ENCODE peak calls at places on chromosomes 1 and 21, in seven cellular contexts. I, R, M, Y, C, S and J are unnamed samples.

GRCh38 chr1:80457409-80457808 is 1343.3 kb upstream of the ADGRL2 start:
- DNase-seq in I (no peak), R (no peak), M (no peak), Y (no peak), C (no peak), S (no peak), J (no peak)

GRCh38 chr1:12472798-12473551 is 145.0 kb downstream of the DHRS3 start:
- DNase-seq in I (peak), R (no peak), M (no peak), Y (no peak), C (no peak), S (no peak), J (no peak)

GRCh38 chr1:57422271-57423134 is 1.4 kb downstream of the DAB1 start:
- DNase-seq in I (no peak), R (no peak), M (no peak), Y (no peak), C (peak), S (no peak), J (no peak)

GRCh38 chr1:224815647-224816046 is 113.8 kb upstream of the DNAH14 start:
- DNase-seq in I (no peak), R (no peak), M (no peak), Y (no peak), C (no peak), S (no peak), J (no peak)

GRCh38 chr1:159088050-159088449 is 11.5 kb upstream of the AIM2 start:
- DNase-seq in I (no peak), R (no peak), M (no peak), Y (no peak), C (no peak), S (no peak), J (no peak)

GRCh38 chr1:202587859-202588480 is 122.3 kb downstream of the SYT2 start:
- DNase-seq in I (no peak), R (no peak), M (no peak), Y (no peak), C (no peak), S (no peak), J (no peak)

GRCh38 chr1:173195596-173196088 is 11.5 kb downstream of the TNFSF4 start:
- DNase-seq in I (peak), R (no peak), M (no peak), Y (no peak), C (no peak), S (no peak), J (no peak)

GRCh38 chr1:152427458-152427857 is 13.4 kb upstream of the CRNN start:
- DNase-seq in I (no peak), R (peak), M (no peak), Y (no peak), C (no peak), S (no peak), J (no peak)

GRCh38 chr1:197923013-197923412 is 5.8 kb downstream of the LHX9 start:
- DNase-seq in I (no peak), R (no peak), M (no peak), Y (no peak), C (no peak), S (no peak), J (no peak)

GRCh38 chr21:36881223-36881622 is 85.2 kb downstream of the HLCS start:
- DNase-seq in I (no peak), R (no peak), M (no peak), Y (no peak), C (no peak), S (no peak), J (peak)

GRCh38 chr1:151619489-151620093 is 7.7 kb downstream of the SNX27 start:
- DNase-seq in I (no peak), R (no peak), M (no peak), Y (no peak), C (no peak), S (no peak), J (no peak)

GRCh38 chr1:201051399-201051798 is 27.9 kb upstream of the KIF21B start:
- DNase-seq in I (no peak), R (no peak), M (no peak), Y (no peak), C (no peak), S (no peak), J (no peak)

GRCh38 chr1:1128454-1129139 is 12.7 kb upstream of the C1orf159 start:
- DNase-seq in I (peak), R (no peak), M (no peak), Y (no peak), C (peak), S (no peak), J (no peak)
- TF ChIP-seq POLR2A in I (no peak), R (no peak), M (no peak), Y (no peak), C (no peak), S (no peak), J (no peak)

GRCh38 chr1:234533034-234533571 is 54.1 kb upstream of the TARBP1 start:
- DNase-seq in I (peak), R (peak), M (no peak), Y (no peak), C (no peak), S (peak), J (peak)
- TF ChIP-seq CTCF in I (no peak), R (no peak), M (no peak), Y (no peak), C (no peak), S (no peak), J (no peak)

DNA sequence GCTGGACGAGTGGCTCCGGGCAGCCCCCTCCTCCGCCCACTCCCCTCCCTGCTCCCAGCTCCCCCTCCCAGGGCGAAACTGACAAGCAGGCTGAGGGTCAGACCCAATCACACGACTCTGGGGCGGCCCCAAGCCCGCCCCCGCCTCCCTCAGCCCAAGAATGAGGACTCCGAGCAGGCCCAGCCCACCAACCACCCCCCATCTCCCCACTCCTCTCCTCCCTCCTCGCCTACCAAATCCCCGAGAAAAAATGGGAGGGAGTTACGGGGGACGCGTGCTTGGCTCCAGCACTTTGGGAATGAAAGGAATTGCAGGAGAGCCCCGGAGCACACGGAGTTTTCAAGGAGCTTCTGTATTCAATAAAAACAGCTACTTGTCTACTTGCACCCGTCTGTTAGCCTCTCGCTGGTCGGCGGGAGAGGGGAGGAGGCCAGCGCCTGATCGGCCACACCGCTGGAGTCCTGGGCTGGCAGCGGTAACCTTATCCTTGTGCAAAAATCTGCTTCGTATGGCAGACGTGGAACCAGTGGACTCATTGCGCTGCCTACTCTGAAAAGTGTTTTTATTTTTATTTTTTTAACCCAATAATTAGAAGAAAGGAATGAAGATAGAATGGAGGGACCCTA is 316 bp upstream of the COL11A1 start:
- DNase-seq in I (no peak), R (no peak), M (peak), Y (peak), C (peak), S (no peak), J (no peak)
- H3K4me3 ChIP-seq in I (no peak), R (peak), M (peak), Y (no peak), C (peak), S (peak), J (no peak)

GRCh38 chr1:100895540-100896480 is at the start of gene SLC30A7:
- DNase-seq in I (peak), R (peak), M (peak), Y (peak), C (peak), S (peak), J (peak)

GRCh38 chr1:100893718-100894117 is 924 bp downstream of the EXTL2 start:
- DNase-seq in I (no peak), R (no peak), M (no peak), Y (no peak), C (no peak), S (no peak), J (no peak)

GRCh38 chr1:100892554-100892953 is 2.1 kb downstream of the EXTL2 start:
- DNase-seq in I (no peak), R (no peak), M (no peak), Y (no peak), C (no peak), S (no peak), J (no peak)

GRCh38 chr1:100896481-100896982 is 642 bp downstream of the SLC30A7 start:
- DNase-seq in I (no peak), R (no peak), M (no peak), Y (no peak), C (no peak), S (no peak), J (peak)

DNA sequence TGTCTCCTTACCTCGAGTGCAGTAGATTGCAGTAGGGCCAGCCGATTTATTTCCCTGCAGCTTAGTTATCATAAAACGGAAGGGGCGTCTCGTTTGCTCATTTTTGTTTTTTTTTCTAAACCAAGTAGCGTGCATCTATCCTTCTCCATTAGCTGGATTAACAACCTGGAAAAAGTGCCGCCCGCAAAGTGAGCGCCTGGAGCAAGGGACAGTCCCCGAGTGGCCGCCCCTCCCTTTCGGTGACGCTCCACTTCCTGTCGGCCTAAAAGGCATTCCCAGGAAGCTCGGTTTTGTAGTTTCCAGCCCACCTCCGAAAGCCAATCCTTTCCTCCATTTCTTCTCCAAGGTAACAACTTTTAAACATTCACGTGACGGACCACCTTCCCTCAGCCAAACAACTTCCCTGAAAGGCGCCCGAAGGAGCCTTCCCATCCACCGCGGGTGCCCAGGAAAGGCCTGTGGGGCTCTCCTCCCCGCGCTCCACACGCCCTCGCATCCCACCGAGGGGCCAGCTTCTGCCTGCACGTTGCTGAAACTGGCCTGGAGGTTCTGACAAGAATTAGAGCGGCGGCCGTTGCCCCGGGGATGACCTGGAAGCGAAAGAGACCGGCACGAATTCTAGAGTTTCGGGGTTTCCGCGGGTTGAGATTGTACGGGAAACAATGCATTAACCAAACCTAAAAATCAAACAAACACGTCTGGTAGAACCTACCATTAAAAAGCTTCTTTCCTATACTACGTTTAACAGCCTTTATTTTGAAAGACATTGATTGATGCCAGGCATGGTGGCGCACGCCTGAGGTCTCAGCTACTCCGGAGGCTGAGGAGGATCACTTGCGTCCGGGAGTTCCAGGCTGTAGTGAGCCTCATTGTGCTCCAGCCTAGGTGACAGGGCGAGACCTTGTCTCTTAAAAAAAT is at the start of gene EXTL2:
- DNase-seq in I (peak), R (peak), M (peak), Y (peak), C (peak), S (peak), J (peak)
- TF ChIP-seq POLR2A in I (no peak), R (no peak), M (peak), Y (no peak), C (peak), S (no peak), J (no peak)

DNA sequence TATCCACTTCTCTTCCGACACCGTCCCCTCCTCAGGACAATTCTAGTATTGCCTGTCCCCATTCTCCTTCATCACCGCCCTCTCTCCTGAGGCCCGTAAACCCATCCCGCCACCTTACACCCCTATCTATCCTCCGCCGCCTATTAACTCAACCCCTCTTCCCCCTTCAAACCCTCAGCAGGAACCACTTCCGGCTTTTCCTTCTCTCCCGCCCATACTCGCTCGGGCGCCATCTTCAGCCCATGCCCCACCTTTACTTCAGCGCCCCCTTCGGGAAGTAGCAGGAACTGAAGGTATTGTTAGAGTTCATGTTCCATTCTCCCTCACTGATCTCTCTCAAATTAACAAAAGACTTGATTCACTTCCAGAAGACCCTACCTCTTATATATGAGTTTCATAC is 31.6 kb downstream of the VN1R5 start:
- DNase-seq in I (no peak), R (no peak), M (no peak), Y (no peak), C (no peak), S (no peak), J (no peak)
- TF ChIP-seq CTCF in I (no peak), R (no peak), M (peak), Y (no peak), C (no peak), S (no peak), J (no peak)

GRCh38 chr21:33937931-33938339 is 22.3 kb upstream of the ATP5PO start:
- DNase-seq in I (no peak), R (no peak), M (no peak), Y (no peak), C (no peak), S (no peak), J (no peak)
- H3K4me3 ChIP-seq in I (no peak), R (no peak), M (no peak), Y (no peak), C (no peak), S (no peak), J (no peak)

GRCh38 chr1:223700942-223701637 is 11.2 kb upstream of the CAPN2 start:
- DNase-seq in I (no peak), R (no peak), M (no peak), Y (peak), C (peak), S (peak), J (peak)
- TF ChIP-seq POLR2A in I (no peak), R (peak), M (no peak), Y (no peak), C (no peak), S (no peak), J (no peak)

GRCh38 chr21:42233067-42233981 is 14.4 kb downstream of the ABCG1 start:
- DNase-seq in I (peak), R (peak), M (no peak), Y (peak), C (no peak), S (peak), J (peak)
- TF ChIP-seq CTCF in I (peak), R (no peak), M (no peak), Y (peak), C (peak), S (no peak), J (no peak)

GRCh38 chr1:54499097-54500029 is 48.7 kb upstream of the ACOT11 start:
- DNase-seq in I (no peak), R (no peak), M (no peak), Y (no peak), C (peak), S (no peak), J (no peak)
- H3K4me3 ChIP-seq in I (peak), R (peak), M (peak), Y (no peak), C (peak), S (peak), J (no peak)

GRCh38 chr1:89996415-89997110 is 1.7 kb downstream of the ZNF326 start:
- DNase-seq in I (no peak), R (no peak), M (no peak), Y (no peak), C (no peak), S (no peak), J (no peak)

GRCh38 chr1:89995595-89996397 is 886 bp downstream of the ZNF326 start:
- DNase-seq in I (no peak), R (no peak), M (no peak), Y (no peak), C (no peak), S (no peak), J (no peak)

GRCh38 chr1:89994231-89994804 is 592 bp upstream of the ZNF326 start:
- DNase-seq in I (peak), R (no peak), M (no peak), Y (peak), C (peak), S (peak), J (no peak)

GRCh38 chr1:89993541-89993940 is 1.4 kb upstream of the ZNF326 start:
- DNase-seq in I (peak), R (no peak), M (no peak), Y (peak), C (peak), S (no peak), J (no peak)

GRCh38 chr1:89994805-89995594 is at the start of gene ZNF326:
- DNase-seq in I (peak), R (peak), M (peak), Y (peak), C (peak), S (peak), J (peak)
- TF ChIP-seq POLR2A in I (peak), R (peak), M (peak), Y (peak), C (peak), S (peak), J (no peak)